ENCODE peak calls at places on chromosome 13, in nine cellular contexts. A is Kasumi-1, M is mammary epithelial cell, L is HT1080, V is GM18507, Q is foreskin keratinocyte, R is T follicular helper cell, O is NB4, U is ACHN. J is an unnamed sample.

GRCh38 chr13:29159871-29160270 is 339.7 kb downstream of the MTUS2 start:
- DNase-seq in A (no peak), M (no peak), L (no peak), V (no peak), Q (no peak), R (no peak), O (peak; percentile 10), U (no peak), J (no peak)

GRCh38 chr13:45500492-45501174 is 35.9 kb downstream of the COG3 start:
- DNase-seq in A (no peak), M (peak; percentile 96), L (peak; percentile 99), V (no peak), Q (peak; percentile 95), R (no peak), O (peak; percentile 70), U (peak; percentile 33), J (no peak)

GRCh38 chr13:45989607-45990006 is 62.9 kb downstream of the ZC3H13 start:
- DNase-seq in A (no peak), M (peak; percentile 44), L (no peak), V (no peak), Q (peak; percentile 40), R (no peak), O (no peak), U (no peak), J (no peak)

GRCh38 chr13:79530270-79530669 is 49.3 kb downstream of the NDFIP2 start:
- DNase-seq in A (no peak), M (no peak), L (no peak), V (no peak), Q (no peak), R (no peak), O (no peak), U (no peak), J (no peak)

GRCh38 chr13:29707876-29708543 is 112.5 kb upstream of the SLC7A1 start:
- DNase-seq in A (peak; percentile 10), M (peak; percentile 52), L (peak; percentile 38), V (no peak), Q (peak; percentile 42), R (peak; percentile 24), O (peak; percentile 82), U (peak; percentile 35), J (no peak)

GRCh38 chr13:100356889-100357288 is 231.7 kb downstream of the GGACT start:
- DNase-seq in A (no peak), M (no peak), L (no peak), V (no peak), Q (no peak), R (no peak), O (peak; percentile 81), U (no peak), J (no peak)

GRCh38 chr13:84985860-84986259 is 813.4 kb downstream of the SLITRK6 start:
- DNase-seq in A (no peak), M (no peak), L (no peak), V (no peak), Q (peak; percentile 2), R (no peak), O (no peak), U (no peak), J (no peak)

GRCh38 chr13:21016487-21016886 is 44.9 kb downstream of the LATS2 start:
- DNase-seq in A (no peak), M (no peak), L (no peak), V (no peak), Q (no peak), R (no peak), O (no peak), U (no peak), J (no peak)